ENCODE peak calls at places on chromosome 22, in seven cellular contexts. G is cardiac muscle cell; P is IMR-90; D is CD8-positive, alpha-beta T cell; I is heart left ventricle; Z is prostate gland; B is stomach. N is an unnamed sample. For H3K27me3, the result is how much of the 10 kb centered on the place peaks cover.

GRCh38 chr22:26903030-26903856 is 245.9 kb downstream of the MIAT start:
- DNase-seq in I (no peak), G (no peak), B (no peak), Z (no peak), D (no peak), P (no peak), N (no peak)

GRCh38 chr22:39868741-39869140 is 24.8 kb downstream of the ENTHD1 start:
- DNase-seq in B (no peak), I (no peak), D (no peak), G (no peak), Z (no peak), P (no peak), N (no peak)

GRCh38 chr22:17705565-17706450 is 67.3 kb downstream of the BCL2L13 start:
- DNase-seq in B (no peak), D (no peak), I (no peak), P (peak), G (no peak), Z (no peak), N (no peak)

GRCh38 chr22:21568207-21569075 is 927 bp downstream of the UBE2L3 start:
- DNase-seq in D (peak), G (peak), P (peak), Z (peak), I (no peak), B (no peak), N (no peak)

GRCh38 chr22:29375436-29376076 is 12.8 kb downstream of the AP1B1 start:
- DNase-seq in D (no peak), G (no peak), I (no peak), P (peak), B (no peak), Z (no peak), N (no peak)

GRCh38 chr22:19663286-19663815 is 51.0 kb upstream of the SEPTIN5 start:
- DNase-seq in D (no peak), B (peak), I (peak), P (peak), Z (no peak), G (peak), N (peak)

GRCh38 chr22:17890892-17891291 is 116.6 kb upstream of the BID start:
- DNase-seq in P (no peak), D (no peak), I (no peak), G (no peak), Z (no peak), B (no peak), N (no peak)

GRCh38 chr22:17198188-17199130 is 20.8 kb downstream of the ADA2 start:
- DNase-seq in I (peak), D (no peak), G (peak), Z (peak), P (no peak), B (no peak), N (no peak)

GRCh38 chr22:23756891-23757290 is 2.7 kb upstream of the VPREB3 start:
- DNase-seq in D (no peak), I (no peak), G (no peak), Z (no peak), P (no peak), B (no peak), N (no peak)

GRCh38 chr22:17230239-17230638 is 11.0 kb upstream of the ADA2 start:
- DNase-seq in D (no peak), P (no peak), Z (peak), G (no peak), I (no peak), B (no peak), N (no peak)

GRCh38 chr22:20494978-20495860 is at the start of gene KLHL22:
- DNase-seq in B (peak), I (peak), Z (no peak), D (no peak), P (peak), G (no peak), N (no peak)

GRCh38 chr22:29517215-29517908 is 36.2 kb downstream of the THOC5 start:
- DNase-seq in I (peak), D (no peak), G (no peak), Z (peak), B (peak), P (no peak), N (no peak)

GRCh38 chr22:40473703-40474102 is 103.3 kb downstream of the SGSM3 start:
- DNase-seq in I (no peak), G (no peak), B (no peak), Z (no peak), P (no peak), D (no peak), N (no peak)

GRCh38 chr22:26897384-26897783 is 240.0 kb downstream of the MIAT start:
- DNase-seq in D (no peak), P (no peak), Z (no peak), I (no peak), G (no peak), B (no peak), N (no peak)

GRCh38 chr22:19984201-19984753 is 32.3 kb downstream of the ARVCF start:
- DNase-seq in P (peak), G (no peak), Z (no peak), D (no peak), I (peak), B (no peak), N (peak)

GRCh38 chr22:25027052-25027525 is 74.6 kb downstream of the KIAA1671 start:
- DNase-seq in B (no peak), P (no peak), Z (no peak), G (no peak), D (no peak), I (no peak), N (no peak)

GRCh38 chr22:21808130-21808529 is 59.3 kb downstream of the MAPK1 start:
- DNase-seq in D (no peak), B (no peak), P (no peak), G (no peak), Z (no peak), I (no peak), N (no peak)

GRCh38 chr22:47591016-47591415 is 828.6 kb downstream of the TBC1D22A start:
- DNase-seq in P (no peak), D (no peak), B (peak), G (no peak), Z (no peak), I (no peak), N (no peak)

GRCh38 chr22:41732096-41732772 is 32.9 kb downstream of the MEI1 start:
- DNase-seq in P (no peak), Z (no peak), G (no peak), D (no peak), I (no peak), B (no peak), N (no peak)

GRCh38 chr22:27192135-27192900 is 534.9 kb downstream of the MIAT start:
- DNase-seq in B (no peak), I (no peak), P (no peak), G (peak), Z (no peak), D (no peak), N (no peak)

GRCh38 chr22:37235897-37236607 is 8.0 kb downstream of the RAC2 start:
- DNase-seq in Z (no peak), P (no peak), G (no peak), B (no peak), I (no peak), D (no peak), N (no peak)
- TF ChIP-seq CTCF in Z (no peak), P (no peak), G (no peak), B (no peak), I (no peak), D (no peak), N (no peak)

DNA sequence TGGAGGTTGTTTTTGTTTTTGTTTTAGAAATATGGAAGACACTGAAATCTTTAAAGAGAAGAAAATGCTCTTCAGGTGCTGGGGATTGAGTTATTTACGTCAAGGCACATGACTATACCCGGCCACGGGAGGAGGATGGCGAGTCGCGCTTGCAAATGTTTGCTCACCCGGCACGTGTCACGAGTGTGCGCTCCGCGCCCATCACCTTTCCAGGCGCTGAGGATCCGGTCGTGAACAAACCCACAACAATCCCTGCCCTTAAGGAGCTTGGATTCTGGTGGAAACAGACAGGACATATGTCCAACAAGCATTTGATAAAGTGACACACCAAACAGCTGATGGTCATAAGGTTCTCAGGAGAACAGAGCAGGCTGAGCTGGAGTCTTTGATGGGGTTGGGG is 715.5 kb downstream of the BRD1 start:
- DNase-seq in D (no peak), G (no peak), Z (no peak), P (no peak), I (no peak), B (no peak), N (no peak)
- H3K27me3 ChIP-seq in D (under half), G (under half), Z (under half), P (under half), I (under half), B (half or more), N (under half)

GRCh38 chr22:50267591-50268390 is 2.4 kb downstream of the MAPK11 start:
- DNase-seq in G (peak), B (peak), P (peak), Z (peak), I (peak), D (no peak), N (no peak)
- TF ChIP-seq CTCF in G (peak), B (no peak), P (peak), Z (peak), I (no peak), D (no peak), N (peak)

DNA sequence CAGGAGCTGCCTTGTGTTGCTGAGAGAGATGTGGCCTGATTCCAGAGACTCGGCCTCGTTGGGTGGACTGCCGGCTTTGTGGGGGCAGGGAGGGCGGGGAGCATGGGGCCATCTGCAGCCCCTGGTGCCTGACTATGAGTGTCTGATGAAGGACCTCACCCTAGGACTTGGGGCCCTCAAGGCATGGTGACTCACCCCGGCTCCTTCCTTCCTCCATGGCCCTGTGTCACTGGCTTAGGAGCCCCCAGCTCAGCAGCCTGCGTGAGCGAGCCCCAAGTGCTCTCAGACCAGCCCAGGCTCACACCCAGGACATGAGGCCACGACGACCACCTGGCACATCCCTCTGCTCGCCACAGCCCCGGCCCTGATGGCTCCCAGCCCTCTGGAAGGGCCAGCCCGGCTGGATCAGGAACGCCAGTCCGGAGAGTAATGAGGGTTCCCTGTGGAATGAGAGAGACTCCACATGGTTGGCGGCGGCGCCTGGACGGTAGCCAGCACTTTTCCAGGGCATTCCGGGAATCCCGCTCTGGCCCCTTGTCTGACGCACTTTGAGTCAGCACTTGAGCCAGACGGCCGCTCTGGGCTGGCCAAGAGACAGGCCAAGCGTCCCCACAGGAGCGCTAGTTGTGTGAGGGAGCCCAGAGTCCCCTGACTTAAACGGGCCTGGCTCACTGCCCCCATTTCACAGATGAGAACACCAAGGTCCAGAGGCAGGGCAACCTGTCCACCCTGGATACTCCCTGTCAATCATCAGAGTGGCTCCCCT is 50.6 kb upstream of the SHISAL1 start:
- DNase-seq in I (peak), G (peak), Z (no peak), B (peak), D (no peak), P (peak), N (peak)
- H3K27me3 ChIP-seq in I (under half), G (under half), Z (under half), B (under half), D (under half), P (under half), N (under half)

DNA sequence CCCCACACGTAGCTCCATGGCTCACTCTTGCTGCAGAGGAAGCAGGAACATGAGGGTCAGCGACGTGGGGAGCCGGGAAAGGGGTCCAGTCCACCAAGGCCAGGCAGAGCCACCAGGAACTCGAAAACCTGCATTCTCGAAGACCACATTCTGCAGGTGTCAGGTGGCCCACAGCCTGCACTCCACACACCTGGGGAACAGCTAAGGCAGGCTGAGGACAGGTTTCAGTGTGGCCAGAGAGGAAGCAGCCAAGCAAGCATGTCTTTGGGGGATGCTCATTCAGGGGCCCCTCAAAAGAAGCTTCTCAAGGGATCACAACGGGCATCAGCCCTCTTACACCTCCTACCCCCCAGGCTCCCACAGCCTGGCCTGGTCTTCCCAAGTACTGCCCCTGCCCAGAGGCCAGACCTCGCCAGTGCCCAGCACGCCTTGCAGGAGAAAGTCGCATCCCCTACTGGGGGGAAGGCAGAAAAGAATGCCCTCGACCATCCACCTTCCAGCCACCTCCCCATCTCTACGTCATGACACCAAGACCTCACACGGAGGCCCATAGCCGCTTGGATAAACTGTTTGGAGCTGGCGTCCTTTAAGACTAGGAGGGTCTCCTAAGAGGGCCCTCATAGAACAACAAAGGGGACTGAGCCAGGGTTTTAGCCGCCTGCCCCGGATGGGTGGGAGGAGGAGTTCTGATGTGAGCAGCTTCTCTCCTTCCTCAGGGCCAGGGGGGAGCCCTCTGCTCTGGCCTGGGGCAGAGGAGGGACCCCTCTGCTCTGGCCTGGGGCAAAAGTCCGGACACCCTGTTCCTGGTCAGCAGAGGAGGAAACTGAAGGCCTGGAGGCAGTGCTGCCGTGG is 2.9 kb downstream of the CSNK1E start:
- DNase-seq in P (peak), B (no peak), G (peak), I (no peak), Z (no peak), D (no peak), N (no peak)
- TF ChIP-seq CTCF in P (peak), B (no peak), G (no peak), I (no peak), Z (no peak), D (no peak), N (peak)

GRCh38 chr22:46072030-46072881 is 78.1 kb upstream of the PPARA start:
- DNase-seq in B (peak), Z (no peak), G (peak), P (peak), D (no peak), I (peak), N (no peak)

GRCh38 chr22:46070215-46070721 is 80.1 kb upstream of the PPARA start:
- DNase-seq in G (peak), B (peak), P (peak), I (peak), D (no peak), Z (no peak), N (no peak)

GRCh38 chr22:46072981-46073682 is 77.2 kb upstream of the PPARA start:
- DNase-seq in G (no peak), D (no peak), I (no peak), Z (no peak), P (no peak), B (peak), N (no peak)

GRCh38 chr22:46070722-46071450 is 79.4 kb upstream of the PPARA start:
- DNase-seq in D (no peak), Z (no peak), I (peak), B (peak), G (peak), P (peak), N (no peak)

DNA sequence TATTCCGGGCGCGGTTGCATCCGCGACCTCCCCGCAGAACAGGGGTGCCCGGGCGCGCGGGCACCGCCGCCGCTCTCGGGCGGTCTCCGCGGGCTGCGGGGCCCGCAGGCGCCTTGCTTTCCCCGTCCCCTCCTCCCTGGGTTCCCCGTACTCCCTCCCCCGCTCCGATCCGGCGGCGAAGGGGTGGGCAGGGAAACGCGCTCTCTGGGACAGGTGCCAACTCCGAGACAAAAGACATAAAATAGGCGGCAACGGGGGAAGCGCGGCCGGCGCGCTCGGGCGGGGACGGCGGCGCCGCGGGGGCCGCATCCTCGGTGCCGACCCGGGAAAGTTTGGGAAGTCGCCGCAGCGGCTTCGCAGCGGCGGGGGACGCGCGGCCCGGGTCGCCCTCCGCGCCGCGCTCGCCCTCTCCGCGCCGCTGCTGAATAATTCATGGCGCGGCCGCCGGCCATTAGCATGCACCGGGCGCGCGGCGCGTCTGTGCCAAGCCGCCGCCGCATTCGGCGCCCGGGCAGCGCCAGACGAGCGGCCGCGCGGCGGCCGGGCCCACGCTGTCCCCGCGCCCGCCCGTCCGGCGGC is 78.8 kb upstream of the PPARA start:
- DNase-seq in B (peak), I (peak), G (peak), Z (peak), P (peak), D (no peak), N (peak)
- H3K27me3 ChIP-seq in B (under half), I (under half), G (half or more), Z (under half), P (under half), D (under half), N (under half)

GRCh38 chr22:32644252-32645100 is 157.0 kb upstream of the TIMP3 start:
- DNase-seq in G (peak), P (peak), D (no peak), Z (peak), B (peak), I (peak), N (peak)
- TF ChIP-seq CTCF in G (no peak), P (no peak), D (no peak), Z (no peak), B (no peak), I (no peak), N (no peak)

N was measured in brain microvascular endothelial cell.